ENCODE peak calls at places on chromosomes 1 and 21, in eight cellular contexts. T, U, Z, J, B, V, I and F are unnamed samples.

GRCh38 chr1:234963904-234964702 is 164.5 kb downstream of the TOMM20 start:
- DNase-seq in B (no peak), V (no peak), I (no peak), J (no peak), Z (no peak), U (no peak), T (no peak), F (no peak)

GRCh38 chr1:110874303-110875215 is 1.6 kb downstream of the CD53 start:
- DNase-seq in U (no peak), V (no peak), T (no peak), J (no peak), Z (no peak), I (no peak), B (no peak), F (no peak)

GRCh38 chr21:46108827-46109226 is 10.9 kb downstream of the COL6A2 start:
- DNase-seq in T (no peak), I (no peak), B (no peak), U (no peak), V (no peak), J (no peak), Z (no peak), F (no peak)

GRCh38 chr1:178706467-178706866 is 18.6 kb upstream of the RALGPS2 start:
- DNase-seq in J (no peak), U (no peak), B (peak), T (no peak), I (no peak), Z (peak), V (no peak), F (no peak)

GRCh38 chr1:1144122-1144842 is 28.4 kb upstream of the C1orf159 start:
- DNase-seq in Z (no peak), J (no peak), U (no peak), T (no peak), V (peak), I (peak), B (no peak), F (no peak)

GRCh38 chr1:6998267-6998666 is 213.0 kb downstream of the CAMTA1 start:
- DNase-seq in B (no peak), Z (no peak), T (no peak), I (no peak), V (peak), J (no peak), U (no peak), F (no peak)

GRCh38 chr1:109243221-109243620 is 6.1 kb upstream of the CELSR2 start:
- DNase-seq in V (no peak), U (no peak), Z (no peak), I (no peak), T (no peak), B (no peak), J (no peak), F (no peak)

GRCh38 chr1:61741682-61742619 is at the start of gene PATJ:
- DNase-seq in U (no peak), T (peak), J (peak), Z (no peak), I (peak), V (peak), B (no peak), F (peak)

GRCh38 chr1:181111559-181111958 is 23.1 kb downstream of the IER5 start:
- DNase-seq in I (no peak), B (peak), J (peak), V (no peak), U (no peak), T (peak), Z (peak), F (no peak)

GRCh38 chr1:201020647-201021332 is 2.7 kb downstream of the KIF21B start:
- DNase-seq in J (peak), V (peak), Z (no peak), U (no peak), I (no peak), T (no peak), B (no peak), F (peak)

GRCh38 chr1:43207229-43207853 is 35.2 kb downstream of the CFAP57 start:
- DNase-seq in J (peak), V (no peak), B (no peak), U (no peak), I (no peak), Z (peak), T (no peak), F (no peak)

GRCh38 chr1:11134352-11135266 is 34.9 kb upstream of the EXOSC10 start:
- DNase-seq in B (peak), V (no peak), J (peak), T (peak), U (no peak), I (no peak), Z (no peak), F (peak)

GRCh38 chr1:26352338-26352679 is 1.6 kb downstream of the CRYBG2 start:
- DNase-seq in U (no peak), B (no peak), J (peak), I (no peak), T (peak), V (no peak), Z (no peak), F (no peak)

GRCh38 chr1:46008585-46008984 is 123.8 kb downstream of the PIK3R3 start:
- DNase-seq in J (peak), B (no peak), T (no peak), U (no peak), I (no peak), Z (no peak), V (no peak), F (no peak)

GRCh38 chr1:201888282-201889033 is at the start of gene SHISA4:
- DNase-seq in T (peak), J (peak), U (no peak), I (no peak), B (peak), Z (peak), V (peak), F (peak)

GRCh38 chr1:35345439-35345981 is 77.0 kb downstream of the ZMYM4 start:
- DNase-seq in T (no peak), U (no peak), Z (peak), V (no peak), B (peak), I (no peak), J (no peak), F (no peak)

GRCh38 chr1:27402349-27402754 is 9.9 kb downstream of the GPR3 start:
- DNase-seq in I (no peak), V (peak), U (no peak), T (peak), J (peak), Z (peak), B (peak), F (peak)

GRCh38 chr1:1349256-1350012 is at the start of gene DVL1:
- DNase-seq in V (peak), Z (peak), B (peak), J (peak), U (no peak), T (peak), I (peak), F (peak)

GRCh38 chr1:101004061-101004460 is 21.5 kb downstream of the DPH5 start:
- DNase-seq in Z (peak), T (no peak), B (peak), I (no peak), J (no peak), V (no peak), U (no peak), F (no peak)

GRCh38 chr1:232057217-232057895 is 430.8 kb downstream of the DISC1 start:
- DNase-seq in J (no peak), Z (no peak), U (no peak), T (no peak), I (no peak), V (no peak), B (no peak), F (no peak)

GRCh38 chr1:215830221-215830620 is 263.1 kb downstream of the KCTD3 start:
- DNase-seq in U (no peak), Z (no peak), V (no peak), I (no peak), T (no peak), J (no peak), B (peak), F (no peak)